ENCODE peak calls at places on chromosomes 11 and 22, in eight cellular contexts. One of them, this sample, is unnamed.

GRCh38 chr22:47178339-47178738 is 415.9 kb downstream of the TBC1D22A start:
- DNase-seq in fibroblast of pulmonary artery: no peak
- DNase-seq in cardiac fibroblast: no peak
- DNase-seq in CD8-positive, alpha-beta T cell: no peak
- DNase-seq in body of pancreas: no peak
- DNase-seq in ovary: peak
- DNase-seq in A549: no peak
- DNase-seq in astrocyte of the spinal cord: no peak
- DNase-seq in this sample: no peak

GRCh38 chr22:22210375-22210774 is 34.2 kb upstream of the VPREB1 start:
- DNase-seq in body of pancreas: no peak
- DNase-seq in cardiac fibroblast: peak
- DNase-seq in A549: no peak
- DNase-seq in fibroblast of pulmonary artery: peak
- DNase-seq in CD8-positive, alpha-beta T cell: no peak
- DNase-seq in ovary: no peak
- DNase-seq in astrocyte of the spinal cord: peak
- DNase-seq in this sample: no peak

GRCh38 chr22:26409705-26410376 is 19.2 kb upstream of the ASPHD2 start:
- DNase-seq in fibroblast of pulmonary artery: no peak
- DNase-seq in body of pancreas: no peak
- DNase-seq in A549: no peak
- DNase-seq in CD8-positive, alpha-beta T cell: no peak
- DNase-seq in cardiac fibroblast: no peak
- DNase-seq in astrocyte of the spinal cord: no peak
- DNase-seq in ovary: no peak
- DNase-seq in this sample: no peak

GRCh38 chr11:17649696-17650600 is 69.4 kb upstream of the MYOD1 start:
- DNase-seq in ovary: no peak
- DNase-seq in CD8-positive, alpha-beta T cell: no peak
- DNase-seq in cardiac fibroblast: no peak
- DNase-seq in fibroblast of pulmonary artery: no peak
- DNase-seq in astrocyte of the spinal cord: peak
- DNase-seq in A549: no peak
- DNase-seq in body of pancreas: no peak
- DNase-seq in this sample: no peak

GRCh38 chr11:76863196-76863777 is 2.6 kb downstream of the ACER3 start:
- DNase-seq in astrocyte of the spinal cord: no peak
- DNase-seq in cardiac fibroblast: no peak
- DNase-seq in CD8-positive, alpha-beta T cell: no peak
- DNase-seq in fibroblast of pulmonary artery: no peak
- DNase-seq in ovary: no peak
- DNase-seq in A549: no peak
- DNase-seq in body of pancreas: no peak
- DNase-seq in this sample: no peak

GRCh38 chr22:21009638-21010425 is 5.1 kb upstream of the P2RX6 start:
- DNase-seq in astrocyte of the spinal cord: peak
- DNase-seq in cardiac fibroblast: peak
- DNase-seq in body of pancreas: peak
- DNase-seq in fibroblast of pulmonary artery: peak
- DNase-seq in CD8-positive, alpha-beta T cell: no peak
- DNase-seq in ovary: no peak
- DNase-seq in A549: no peak
- DNase-seq in this sample: no peak

GRCh38 chr11:120719348-120719747 is 207.8 kb downstream of the GRIK4 start:
- DNase-seq in fibroblast of pulmonary artery: peak
- DNase-seq in A549: no peak
- DNase-seq in astrocyte of the spinal cord: no peak
- DNase-seq in ovary: no peak
- DNase-seq in CD8-positive, alpha-beta T cell: no peak
- DNase-seq in cardiac fibroblast: no peak
- DNase-seq in body of pancreas: no peak
- DNase-seq in this sample: no peak

GRCh38 chr11:36730761-36731160 is 132.7 kb upstream of the RAG2 start:
- DNase-seq in A549: no peak
- DNase-seq in body of pancreas: no peak
- DNase-seq in fibroblast of pulmonary artery: no peak
- DNase-seq in ovary: no peak
- DNase-seq in cardiac fibroblast: no peak
- DNase-seq in astrocyte of the spinal cord: no peak
- DNase-seq in CD8-positive, alpha-beta T cell: no peak
- DNase-seq in this sample: no peak

GRCh38 chr11:71191201-71191600 is 61.2 kb downstream of the SHANK2 start:
- DNase-seq in astrocyte of the spinal cord: no peak
- DNase-seq in A549: no peak
- DNase-seq in CD8-positive, alpha-beta T cell: no peak
- DNase-seq in cardiac fibroblast: no peak
- DNase-seq in body of pancreas: no peak
- DNase-seq in ovary: no peak
- DNase-seq in fibroblast of pulmonary artery: no peak
- DNase-seq in this sample: no peak

GRCh38 chr11:108620958-108621772 is 27.6 kb upstream of the EXPH5 start:
- DNase-seq in cardiac fibroblast: peak
- DNase-seq in astrocyte of the spinal cord: peak
- DNase-seq in CD8-positive, alpha-beta T cell: no peak
- DNase-seq in body of pancreas: no peak
- DNase-seq in fibroblast of pulmonary artery: no peak
- DNase-seq in A549: no peak
- DNase-seq in ovary: no peak
- DNase-seq in this sample: no peak

GRCh38 chr22:17770180-17771077 is 3.8 kb downstream of the BID start:
- DNase-seq in astrocyte of the spinal cord: no peak
- DNase-seq in body of pancreas: no peak
- DNase-seq in A549: no peak
- DNase-seq in cardiac fibroblast: no peak
- DNase-seq in ovary: no peak
- DNase-seq in CD8-positive, alpha-beta T cell: no peak
- DNase-seq in fibroblast of pulmonary artery: no peak
- DNase-seq in this sample: peak

GRCh38 chr22:46813816-46814597 is 51.6 kb downstream of the TBC1D22A start:
- DNase-seq in CD8-positive, alpha-beta T cell: no peak
- DNase-seq in A549: no peak
- DNase-seq in fibroblast of pulmonary artery: peak
- DNase-seq in cardiac fibroblast: peak
- DNase-seq in body of pancreas: no peak
- DNase-seq in ovary: no peak
- DNase-seq in astrocyte of the spinal cord: peak
- DNase-seq in this sample: no peak

GRCh38 chr22:26883393-26883792 is 226.0 kb downstream of the MIAT start:
- DNase-seq in cardiac fibroblast: no peak
- DNase-seq in fibroblast of pulmonary artery: no peak
- DNase-seq in CD8-positive, alpha-beta T cell: no peak
- DNase-seq in A549: no peak
- DNase-seq in ovary: no peak
- DNase-seq in body of pancreas: no peak
- DNase-seq in astrocyte of the spinal cord: no peak
- DNase-seq in this sample: no peak

GRCh38 chr11:32107647-32108046 is 16.8 kb downstream of the RCN1 start:
- DNase-seq in ovary: no peak
- DNase-seq in astrocyte of the spinal cord: no peak
- DNase-seq in CD8-positive, alpha-beta T cell: no peak
- DNase-seq in cardiac fibroblast: no peak
- DNase-seq in A549: no peak
- DNase-seq in fibroblast of pulmonary artery: no peak
- DNase-seq in body of pancreas: no peak
- DNase-seq in this sample: no peak

GRCh38 chr11:77142091-77142975 is 14.3 kb downstream of the MYO7A start:
- DNase-seq in ovary: no peak
- DNase-seq in CD8-positive, alpha-beta T cell: no peak
- DNase-seq in fibroblast of pulmonary artery: no peak
- DNase-seq in A549: no peak
- DNase-seq in cardiac fibroblast: no peak
- DNase-seq in body of pancreas: no peak
- DNase-seq in astrocyte of the spinal cord: no peak
- DNase-seq in this sample: no peak

GRCh38 chr11:119747868-119748660 is 19.1 kb upstream of the NECTIN1 start:
- DNase-seq in astrocyte of the spinal cord: no peak
- DNase-seq in A549: no peak
- DNase-seq in body of pancreas: no peak
- DNase-seq in fibroblast of pulmonary artery: no peak
- DNase-seq in ovary: no peak
- DNase-seq in cardiac fibroblast: no peak
- DNase-seq in CD8-positive, alpha-beta T cell: no peak
- DNase-seq in this sample: no peak

GRCh38 chr11:130313383-130314183 is 1.1 kb downstream of the ZBTB44 start:
- DNase-seq in fibroblast of pulmonary artery: peak
- DNase-seq in body of pancreas: no peak
- DNase-seq in A549: no peak
- DNase-seq in CD8-positive, alpha-beta T cell: no peak
- DNase-seq in astrocyte of the spinal cord: peak
- DNase-seq in cardiac fibroblast: peak
- DNase-seq in ovary: no peak
- DNase-seq in this sample: no peak

GRCh38 chr11:107707128-107707760 is 4.6 kb downstream of the SLN start:
- DNase-seq in ovary: no peak
- DNase-seq in astrocyte of the spinal cord: no peak
- DNase-seq in fibroblast of pulmonary artery: no peak
- DNase-seq in CD8-positive, alpha-beta T cell: no peak
- DNase-seq in cardiac fibroblast: no peak
- DNase-seq in A549: no peak
- DNase-seq in body of pancreas: no peak
- DNase-seq in this sample: no peak

GRCh38 chr11:13486926-13487660 is 8.7 kb downstream of the PTH start:
- DNase-seq in astrocyte of the spinal cord: no peak
- DNase-seq in A549: peak
- DNase-seq in body of pancreas: peak
- DNase-seq in ovary: no peak
- DNase-seq in CD8-positive, alpha-beta T cell: peak
- DNase-seq in fibroblast of pulmonary artery: peak
- DNase-seq in cardiac fibroblast: peak
- DNase-seq in this sample: peak
- TF ChIP-seq CTCF in astrocyte of the spinal cord: peak
- TF ChIP-seq CTCF in A549: peak
- TF ChIP-seq CTCF in body of pancreas: peak
- TF ChIP-seq CTCF in ovary: no peak
- TF ChIP-seq CTCF in CD8-positive, alpha-beta T cell: peak
- TF ChIP-seq CTCF in fibroblast of pulmonary artery: peak
- TF ChIP-seq CTCF in cardiac fibroblast: peak
- TF ChIP-seq CTCF in this sample: no peak

GRCh38 chr22:29521526-29521925 is 32.0 kb downstream of the THOC5 start:
- DNase-seq in fibroblast of pulmonary artery: no peak
- DNase-seq in CD8-positive, alpha-beta T cell: no peak
- DNase-seq in body of pancreas: no peak
- DNase-seq in astrocyte of the spinal cord: no peak
- DNase-seq in cardiac fibroblast: no peak
- DNase-seq in ovary: no peak
- DNase-seq in A549: no peak
- DNase-seq in this sample: no peak

GRCh38 chr22:29520851-29521250 is 32.7 kb downstream of the THOC5 start:
- DNase-seq in fibroblast of pulmonary artery: peak
- DNase-seq in body of pancreas: no peak
- DNase-seq in cardiac fibroblast: peak
- DNase-seq in A549: no peak
- DNase-seq in CD8-positive, alpha-beta T cell: no peak
- DNase-seq in astrocyte of the spinal cord: peak
- DNase-seq in ovary: no peak
- DNase-seq in this sample: no peak

GRCh38 chr22:29523761-29524160 is 29.8 kb downstream of the THOC5 start:
- DNase-seq in cardiac fibroblast: no peak
- DNase-seq in A549: no peak
- DNase-seq in body of pancreas: no peak
- DNase-seq in ovary: no peak
- DNase-seq in CD8-positive, alpha-beta T cell: no peak
- DNase-seq in fibroblast of pulmonary artery: no peak
- DNase-seq in astrocyte of the spinal cord: no peak
- DNase-seq in this sample: no peak

GRCh38 chr22:29528144-29528543 is 25.4 kb downstream of the THOC5 start:
- DNase-seq in astrocyte of the spinal cord: no peak
- DNase-seq in body of pancreas: no peak
- DNase-seq in ovary: no peak
- DNase-seq in cardiac fibroblast: no peak
- DNase-seq in CD8-positive, alpha-beta T cell: no peak
- DNase-seq in fibroblast of pulmonary artery: no peak
- DNase-seq in A549: no peak
- DNase-seq in this sample: no peak

GRCh38 chr22:29524440-29525191 is 28.9 kb downstream of the THOC5 start:
- DNase-seq in astrocyte of the spinal cord: no peak
- DNase-seq in ovary: peak
- DNase-seq in cardiac fibroblast: peak
- DNase-seq in body of pancreas: peak
- DNase-seq in A549: peak
- DNase-seq in fibroblast of pulmonary artery: peak
- DNase-seq in CD8-positive, alpha-beta T cell: no peak
- DNase-seq in this sample: peak
- TF ChIP-seq CTCF in astrocyte of the spinal cord: peak
- TF ChIP-seq CTCF in ovary: no peak
- TF ChIP-seq CTCF in cardiac fibroblast: peak
- TF ChIP-seq CTCF in body of pancreas: no peak
- TF ChIP-seq CTCF in A549: peak
- TF ChIP-seq CTCF in fibroblast of pulmonary artery: peak
- TF ChIP-seq CTCF in CD8-positive, alpha-beta T cell: no peak
- TF ChIP-seq CTCF in this sample: no peak

DNA sequence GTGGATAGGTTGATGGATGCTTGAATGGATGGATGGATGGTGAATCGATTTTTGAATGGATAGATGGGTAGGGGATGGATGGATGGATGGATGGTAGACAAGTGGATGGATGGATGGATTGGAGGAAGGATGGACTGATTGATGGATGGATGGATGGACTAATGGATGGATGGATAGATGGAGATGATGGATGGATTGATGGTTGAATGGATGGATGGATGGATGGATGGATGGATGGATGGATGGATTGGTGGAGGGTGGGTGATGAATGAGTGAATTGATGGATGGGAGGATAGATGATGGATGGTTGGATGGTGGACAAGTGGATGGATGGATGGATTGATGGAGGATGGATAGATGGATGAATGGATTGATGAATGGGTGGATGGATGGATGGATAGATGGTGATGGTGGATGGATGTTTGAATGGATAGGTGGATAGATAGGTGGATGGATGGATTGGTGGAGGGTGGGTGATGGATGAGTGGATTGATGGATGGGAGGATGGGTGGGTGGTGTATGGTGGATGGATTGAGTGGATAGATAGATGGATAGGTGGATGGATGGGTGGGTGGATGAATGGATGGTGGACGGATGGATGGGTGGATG is 1140.9 kb downstream of the BRD1 start:
- DNase-seq in astrocyte of the spinal cord: no peak
- DNase-seq in fibroblast of pulmonary artery: no peak
- DNase-seq in CD8-positive, alpha-beta T cell: no peak
- DNase-seq in cardiac fibroblast: no peak
- DNase-seq in ovary: no peak
- DNase-seq in A549: no peak
- DNase-seq in body of pancreas: no peak
- DNase-seq in this sample: no peak
- TF ChIP-seq CTCF in astrocyte of the spinal cord: no peak
- TF ChIP-seq CTCF in fibroblast of pulmonary artery: no peak
- TF ChIP-seq CTCF in CD8-positive, alpha-beta T cell: no peak
- TF ChIP-seq CTCF in cardiac fibroblast: no peak
- TF ChIP-seq CTCF in ovary: no peak
- TF ChIP-seq CTCF in A549: no peak
- TF ChIP-seq CTCF in body of pancreas: no peak
- TF ChIP-seq CTCF in this sample: no peak

DNA sequence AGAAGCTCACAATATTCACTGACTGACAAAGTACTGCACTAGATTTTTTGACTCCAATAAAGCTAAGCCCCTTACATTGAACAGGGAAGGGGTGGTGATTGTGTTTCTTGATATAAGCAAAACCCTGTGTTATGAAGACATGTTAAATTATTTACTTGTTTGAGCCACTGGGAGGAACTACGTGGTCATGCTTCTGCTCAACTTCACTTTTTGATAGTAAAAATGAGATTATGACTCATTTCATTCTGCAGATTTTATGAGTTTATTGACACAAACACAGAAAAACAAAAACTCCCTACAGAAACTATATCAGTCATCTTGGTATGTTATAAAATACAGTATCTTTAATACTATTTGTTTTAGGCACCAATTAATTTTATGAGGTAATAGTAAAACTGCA is 124.7 kb downstream of the CADM1 start:
- DNase-seq in CD8-positive, alpha-beta T cell: no peak
- DNase-seq in ovary: no peak
- DNase-seq in fibroblast of pulmonary artery: no peak
- DNase-seq in astrocyte of the spinal cord: no peak
- DNase-seq in A549: no peak
- DNase-seq in body of pancreas: no peak
- DNase-seq in cardiac fibroblast: no peak
- DNase-seq in this sample: no peak
- TF ChIP-seq CTCF in CD8-positive, alpha-beta T cell: no peak
- TF ChIP-seq CTCF in ovary: no peak
- TF ChIP-seq CTCF in fibroblast of pulmonary artery: no peak
- TF ChIP-seq CTCF in astrocyte of the spinal cord: no peak
- TF ChIP-seq CTCF in A549: peak
- TF ChIP-seq CTCF in body of pancreas: no peak
- TF ChIP-seq CTCF in cardiac fibroblast: no peak
- TF ChIP-seq CTCF in this sample: no peak

This sample was measured in activated B cell treated with CpG ODN at 0.5 μM for 24 hours.